ENCODE peak calls at places on chromosome 3, in ten cellular contexts. C is fibroblast of lung, T is astrocyte, P is IMR-90, X is Karpas-422, J is mammary epithelial cell, R is mesenchymal stem cell, V is K562, A is adipocyte, Z is kidney. E is an unnamed sample.

GRCh38 chr3:186882125-186882524 is 39.6 kb downstream of the ADIPOQ start:
- DNase-seq in J (no peak), P (no peak), Z (no peak), A (no peak), X (no peak), T (no peak), R (no peak), V (no peak), C (no peak), E (no peak)

GRCh38 chr3:149042766-149043386 is 43.5 kb downstream of the HLTF start:
- DNase-seq in C (peak), V (no peak), T (peak), A (peak), J (peak), Z (no peak), X (no peak), P (peak), R (peak), E (no peak)

GRCh38 chr3:88150371-88150770 is 612 bp downstream of the C3orf38 start:
- DNase-seq in V (no peak), Z (no peak), J (peak), P (no peak), T (peak), X (peak), C (no peak), R (no peak), A (peak), E (no peak)

GRCh38 chr3:66656608-66657007 is 155.8 kb upstream of the LRIG1 start:
- DNase-seq in C (no peak), V (no peak), X (no peak), Z (no peak), R (no peak), T (no peak), P (no peak), A (no peak), J (no peak), E (no peak)

GRCh38 chr3:134449277-134449676 is 36.5 kb downstream of the ANAPC13 start:
- DNase-seq in A (peak), R (peak), T (no peak), V (peak), P (peak), X (no peak), C (peak), Z (no peak), J (peak), E (peak)

GRCh38 chr3:62406945-62407344 is 33.6 kb upstream of the FEZF2 start:
- DNase-seq in A (no peak), X (no peak), C (no peak), V (no peak), R (no peak), J (no peak), T (no peak), Z (no peak), P (no peak), E (no peak)

GRCh38 chr3:73148653-73149052 is 87.2 kb downstream of the EBLN2 start:
- DNase-seq in T (no peak), Z (no peak), P (no peak), X (no peak), C (no peak), V (no peak), A (no peak), J (no peak), R (no peak), E (no peak)

GRCh38 chr3:141289228-141289772 is 57.7 kb downstream of the PXYLP1 start:
- DNase-seq in Z (no peak), V (no peak), X (no peak), A (peak), C (no peak), T (no peak), P (no peak), J (no peak), R (no peak), E (no peak)

GRCh38 chr3:195441971-195442572 is 748 bp downstream of the ACAP2 start:
- DNase-seq in T (peak), Z (peak), R (peak), P (peak), C (peak), X (peak), A (peak), J (peak), V (peak), E (peak)

GRCh38 chr3:98323425-98323824 is 30.2 kb upstream of the OR5K4 start:
- DNase-seq in J (no peak), A (no peak), T (no peak), X (peak), R (no peak), C (no peak), Z (no peak), P (no peak), V (no peak), E (no peak)

GRCh38 chr3:98326494-98326893 is 27.2 kb upstream of the OR5K4 start:
- DNase-seq in A (no peak), P (no peak), J (no peak), Z (no peak), X (no peak), R (no peak), C (no peak), V (no peak), T (no peak), E (no peak)

GRCh38 chr3:98326036-98326435 is 27.6 kb upstream of the OR5K4 start:
- DNase-seq in V (no peak), Z (no peak), A (no peak), R (no peak), P (no peak), T (no peak), C (no peak), J (no peak), X (no peak), E (no peak)

GRCh38 chr3:98326945-98327344 is 26.7 kb upstream of the OR5K4 start:
- DNase-seq in R (no peak), J (no peak), Z (no peak), P (no peak), V (no peak), T (no peak), A (no peak), C (no peak), X (no peak), E (no peak)

DNA sequence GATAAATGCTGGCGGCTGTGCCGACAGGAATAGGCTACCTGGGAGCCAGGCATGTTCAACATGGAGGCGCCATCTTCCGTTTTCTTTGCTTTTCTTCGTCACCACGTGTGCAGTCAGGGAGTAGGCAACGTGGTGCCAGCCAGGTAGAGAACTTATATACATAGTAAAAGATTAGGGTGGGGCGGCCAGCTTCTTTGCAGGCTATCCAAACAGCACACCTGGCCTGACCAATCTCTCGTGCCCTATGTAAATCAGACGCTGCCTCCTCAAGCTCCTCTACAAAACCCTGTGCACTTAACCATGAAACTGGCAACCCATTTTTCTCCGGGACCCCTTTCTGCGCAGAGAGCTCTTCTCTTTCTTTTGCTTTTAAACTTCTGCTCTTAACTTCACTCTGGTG is 28.6 kb upstream of the OR5K4 start:
- DNase-seq in V (peak), C (no peak), A (no peak), R (no peak), T (no peak), X (no peak), J (no peak), P (no peak), Z (no peak), E (no peak)
- H3K9ac ChIP-seq in V (no peak), C (no peak), A (no peak), R (no peak), T (no peak), X (no peak), J (no peak), P (no peak), Z (no peak), E (no peak)

GRCh38 chr3:49027634-49028033 is 1.6 kb downstream of the IMPDH2 start:
- DNase-seq in T (no peak), Z (no peak), R (no peak), C (no peak), A (no peak), V (no peak), P (no peak), X (no peak), J (no peak), E (no peak)
- H3K9ac ChIP-seq in T (no peak), Z (no peak), R (peak), C (no peak), A (peak), V (peak), P (no peak), X (peak), J (no peak), E (no peak)

GRCh38 chr3:36653095-36653494 is 111.3 kb downstream of the DCLK3 start:
- DNase-seq in R (peak), T (peak), P (peak), V (peak), C (peak), A (no peak), Z (no peak), J (peak), X (no peak), E (no peak)
- H3K9ac ChIP-seq in R (no peak), T (no peak), P (no peak), V (no peak), C (no peak), A (no peak), Z (no peak), J (no peak), X (no peak), E (no peak)

GRCh38 chr3:45871834-45872233 is 14.5 kb upstream of the CCR9 start:
- DNase-seq in V (no peak), X (no peak), T (no peak), A (no peak), P (no peak), C (no peak), R (no peak), J (no peak), Z (no peak), E (no peak)

GRCh38 chr3:45872569-45872968 is 13.8 kb upstream of the CCR9 start:
- DNase-seq in P (no peak), Z (no peak), J (no peak), C (no peak), T (no peak), V (no peak), A (no peak), R (no peak), X (no peak), E (no peak)

GRCh38 chr3:45870099-45870498 is 16.2 kb upstream of the CCR9 start:
- DNase-seq in C (no peak), T (no peak), J (no peak), P (no peak), V (no peak), A (no peak), Z (no peak), R (no peak), X (no peak), E (no peak)

GRCh38 chr3:45868213-45868612 is 18.1 kb upstream of the CCR9 start:
- DNase-seq in T (no peak), C (no peak), P (no peak), A (no peak), J (no peak), Z (no peak), V (no peak), X (no peak), R (no peak), E (no peak)

DNA sequence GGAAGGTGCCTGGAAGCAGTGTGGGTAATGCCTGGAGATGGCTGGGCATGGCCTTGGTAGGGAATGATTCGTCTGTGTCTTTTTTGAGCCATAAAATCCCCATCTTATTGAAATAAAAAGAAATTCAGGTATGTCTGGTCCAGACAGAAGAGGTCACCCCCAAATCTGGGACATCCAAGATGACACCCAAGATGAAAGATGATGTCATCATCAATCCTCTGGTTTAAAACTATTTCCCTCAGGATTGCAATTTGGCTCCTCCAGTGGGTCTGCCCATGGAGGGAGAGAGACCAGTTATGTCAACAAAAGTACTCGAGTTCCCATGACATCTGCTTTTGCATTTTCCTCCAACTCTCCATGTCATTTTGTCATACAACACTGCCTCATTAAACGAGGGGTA is 16.7 kb upstream of the CCR9 start:
- DNase-seq in Z (no peak), R (no peak), A (no peak), T (no peak), P (no peak), X (no peak), C (no peak), J (no peak), V (no peak), E (no peak)
- H3K9ac ChIP-seq in Z (no peak), R (no peak), A (no peak), T (no peak), P (no peak), X (no peak), C (no peak), J (no peak), V (no peak), E (no peak)

DNA sequence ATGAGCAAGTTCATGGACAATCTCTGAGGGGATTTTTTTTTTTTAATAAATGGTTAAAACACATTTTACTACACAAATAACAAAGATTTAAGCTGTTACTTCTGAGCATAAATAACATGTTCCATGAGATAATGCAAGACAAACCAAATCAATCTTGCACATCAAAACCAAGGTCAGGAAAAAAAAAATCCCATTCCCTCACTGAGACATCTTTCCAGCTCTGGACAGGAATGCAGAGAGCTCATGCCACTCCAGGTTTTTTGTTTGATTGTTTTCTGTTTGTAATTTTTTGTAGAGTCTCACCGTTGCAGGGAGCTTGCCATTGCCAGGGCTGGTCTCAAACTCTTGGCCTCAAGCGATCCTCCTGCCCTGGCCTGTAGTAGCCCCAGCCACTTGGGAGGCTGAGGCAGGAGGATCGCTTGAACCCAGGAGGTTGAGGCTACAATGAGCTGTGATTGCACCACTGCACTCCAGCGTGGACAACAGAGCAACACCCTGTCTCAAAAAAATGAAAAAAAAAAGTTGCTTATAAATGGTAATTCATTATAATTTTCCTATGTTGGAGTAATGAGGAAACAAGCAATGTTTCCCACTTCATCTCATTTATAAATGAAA is 14.0 kb downstream of the OSBPL10 start:
- DNase-seq in T (no peak), Z (no peak), A (no peak), P (no peak), V (no peak), J (no peak), R (no peak), X (no peak), C (no peak), E (no peak)
- H3K9ac ChIP-seq in T (no peak), Z (no peak), A (no peak), P (no peak), V (no peak), J (peak), R (no peak), X (no peak), C (no peak), E (no peak)

DNA sequence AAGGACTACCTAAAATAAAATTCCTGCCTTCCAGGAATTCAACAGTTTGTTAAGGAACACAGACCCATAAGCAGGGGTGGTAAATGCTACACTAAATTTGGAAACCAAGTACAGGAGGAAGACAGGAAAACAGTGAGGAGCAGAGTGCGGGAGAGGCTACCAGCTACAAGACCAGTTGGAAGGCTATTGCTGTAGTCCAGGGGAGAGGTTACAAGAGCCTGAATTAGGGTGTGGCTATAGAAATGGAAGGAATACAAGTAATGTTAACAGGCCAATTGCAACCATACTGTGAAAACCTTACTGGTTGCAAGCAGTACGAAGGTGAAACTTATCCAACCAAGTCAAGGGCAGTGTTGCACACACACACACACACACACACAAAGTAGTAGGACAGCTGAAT is 885 bp upstream of the ARMC8 start:
- DNase-seq in A (peak), C (peak), Z (no peak), V (peak), R (no peak), J (peak), P (no peak), T (no peak), X (no peak), E (peak)
- H3K9ac ChIP-seq in A (peak), C (no peak), Z (no peak), V (peak), R (peak), J (no peak), P (no peak), T (peak), X (peak), E (no peak)